ENCODE peak calls at places on chromosomes 13 and 19, in seven cellular contexts. One of them, this sample, is unnamed. For H3K4me1, the result is how much of the 10 kb centered on the place peaks cover.

GRCh38 chr13:30744056-30744684 is 8.8 kb downstream of the ALOX5AP start:
- DNase-seq in small intestine: peak
- DNase-seq in uterus: peak
- DNase-seq in colonic mucosa: peak
- DNase-seq in neuronal stem cell: no peak
- DNase-seq in fibroblast of lung: peak
- DNase-seq in psoas muscle: no peak
- DNase-seq in this sample: no peak

GRCh38 chr19:51564791-51565190 is 6.3 kb upstream of the ZNF175 start:
- DNase-seq in small intestine: no peak
- DNase-seq in uterus: no peak
- DNase-seq in colonic mucosa: no peak
- DNase-seq in neuronal stem cell: no peak
- DNase-seq in fibroblast of lung: no peak
- DNase-seq in psoas muscle: no peak
- DNase-seq in this sample: no peak

GRCh38 chr13:54637377-54637776 is 1608.8 kb downstream of the OLFM4 start:
- DNase-seq in small intestine: peak
- DNase-seq in uterus: no peak
- DNase-seq in colonic mucosa: no peak
- DNase-seq in neuronal stem cell: peak
- DNase-seq in fibroblast of lung: peak
- DNase-seq in psoas muscle: no peak
- DNase-seq in this sample: no peak

GRCh38 chr19:42311612-42312160 is 1.4 kb upstream of the TMEM145 start:
- DNase-seq in small intestine: no peak
- DNase-seq in uterus: no peak
- DNase-seq in colonic mucosa: no peak
- DNase-seq in neuronal stem cell: no peak
- DNase-seq in fibroblast of lung: no peak
- DNase-seq in psoas muscle: no peak
- DNase-seq in this sample: no peak

GRCh38 chr19:11460207-11460606 is 20.6 kb downstream of the ELAVL3 start:
- DNase-seq in small intestine: no peak
- DNase-seq in uterus: no peak
- DNase-seq in colonic mucosa: no peak
- DNase-seq in neuronal stem cell: no peak
- DNase-seq in fibroblast of lung: no peak
- DNase-seq in psoas muscle: no peak
- DNase-seq in this sample: no peak

GRCh38 chr13:41680900-41681299 is 223.6 kb downstream of the RGCC start:
- DNase-seq in small intestine: no peak
- DNase-seq in uterus: no peak
- DNase-seq in colonic mucosa: no peak
- DNase-seq in neuronal stem cell: no peak
- DNase-seq in fibroblast of lung: no peak
- DNase-seq in psoas muscle: no peak
- DNase-seq in this sample: no peak

GRCh38 chr13:62643799-62644484 is 1228.3 kb upstream of the PCDH20 start:
- DNase-seq in small intestine: no peak
- DNase-seq in uterus: no peak
- DNase-seq in colonic mucosa: no peak
- DNase-seq in neuronal stem cell: no peak
- DNase-seq in fibroblast of lung: no peak
- DNase-seq in psoas muscle: no peak
- DNase-seq in this sample: no peak

GRCh38 chr19:32624410-32624809 is 43.4 kb downstream of the PDCD5 start:
- DNase-seq in small intestine: no peak
- DNase-seq in uterus: no peak
- DNase-seq in colonic mucosa: no peak
- DNase-seq in neuronal stem cell: no peak
- DNase-seq in fibroblast of lung: no peak
- DNase-seq in psoas muscle: no peak
- DNase-seq in this sample: no peak

GRCh38 chr13:47100214-47100853 is 203.5 kb upstream of the HTR2A start:
- DNase-seq in small intestine: no peak
- DNase-seq in uterus: no peak
- DNase-seq in colonic mucosa: no peak
- DNase-seq in neuronal stem cell: no peak
- DNase-seq in fibroblast of lung: no peak
- DNase-seq in psoas muscle: no peak
- DNase-seq in this sample: no peak

GRCh38 chr13:83943530-83944279 is 61.4 kb upstream of the SLITRK1 start:
- DNase-seq in small intestine: no peak
- DNase-seq in uterus: no peak
- DNase-seq in colonic mucosa: no peak
- DNase-seq in neuronal stem cell: no peak
- DNase-seq in fibroblast of lung: no peak
- DNase-seq in psoas muscle: no peak
- DNase-seq in this sample: no peak

GRCh38 chr19:19871932-19872331 is 6.2 kb downstream of the ZNF253 start:
- DNase-seq in small intestine: no peak
- DNase-seq in uterus: no peak
- DNase-seq in colonic mucosa: no peak
- DNase-seq in neuronal stem cell: no peak
- DNase-seq in fibroblast of lung: no peak
- DNase-seq in psoas muscle: no peak
- DNase-seq in this sample: no peak

GRCh38 chr13:51364404-51365008 is 25.0 kb downstream of the SERPINE3 start:
- DNase-seq in small intestine: no peak
- DNase-seq in uterus: no peak
- DNase-seq in colonic mucosa: no peak
- DNase-seq in neuronal stem cell: no peak
- DNase-seq in fibroblast of lung: peak
- DNase-seq in psoas muscle: no peak
- DNase-seq in this sample: no peak

GRCh38 chr13:40520916-40521315 is 145.5 kb downstream of the FOXO1 start:
- DNase-seq in small intestine: no peak
- DNase-seq in uterus: no peak
- DNase-seq in colonic mucosa: no peak
- DNase-seq in neuronal stem cell: no peak
- DNase-seq in fibroblast of lung: no peak
- DNase-seq in psoas muscle: no peak
- DNase-seq in this sample: no peak

GRCh38 chr19:18157465-18158063 is 4.6 kb downstream of the PIK3R2 start:
- DNase-seq in small intestine: no peak
- DNase-seq in uterus: no peak
- DNase-seq in colonic mucosa: no peak
- DNase-seq in neuronal stem cell: no peak
- DNase-seq in fibroblast of lung: no peak
- DNase-seq in psoas muscle: no peak
- DNase-seq in this sample: no peak

GRCh38 chr19:31289976-31290375 is 59.3 kb downstream of the TSHZ3 start:
- DNase-seq in small intestine: no peak
- DNase-seq in uterus: no peak
- DNase-seq in colonic mucosa: no peak
- DNase-seq in neuronal stem cell: no peak
- DNase-seq in fibroblast of lung: no peak
- DNase-seq in psoas muscle: no peak
- DNase-seq in this sample: no peak

GRCh38 chr13:46181799-46182490 is at the start of gene LCP1:
- DNase-seq in small intestine: peak
- DNase-seq in uterus: no peak
- DNase-seq in colonic mucosa: peak
- DNase-seq in neuronal stem cell: no peak
- DNase-seq in fibroblast of lung: no peak
- DNase-seq in psoas muscle: no peak
- DNase-seq in this sample: no peak

GRCh38 chr13:94617389-94618000 is 15.8 kb downstream of the GPR180 start:
- DNase-seq in small intestine: peak
- DNase-seq in uterus: no peak
- DNase-seq in colonic mucosa: no peak
- DNase-seq in neuronal stem cell: peak
- DNase-seq in fibroblast of lung: no peak
- DNase-seq in psoas muscle: no peak
- DNase-seq in this sample: no peak

GRCh38 chr13:110640591-110641029 is 25.3 kb downstream of the NAXD start:
- DNase-seq in small intestine: no peak
- DNase-seq in uterus: no peak
- DNase-seq in colonic mucosa: no peak
- DNase-seq in neuronal stem cell: no peak
- DNase-seq in fibroblast of lung: peak
- DNase-seq in psoas muscle: peak
- DNase-seq in this sample: peak

GRCh38 chr19:5943623-5944022 is 29.6 kb downstream of the CAPS start:
- DNase-seq in small intestine: no peak
- DNase-seq in uterus: no peak
- DNase-seq in colonic mucosa: no peak
- DNase-seq in neuronal stem cell: no peak
- DNase-seq in fibroblast of lung: peak
- DNase-seq in psoas muscle: no peak
- DNase-seq in this sample: no peak

GRCh38 chr13:76725211-76725610 is 161.0 kb downstream of the KCTD12 start:
- DNase-seq in small intestine: no peak
- DNase-seq in uterus: no peak
- DNase-seq in colonic mucosa: no peak
- DNase-seq in neuronal stem cell: no peak
- DNase-seq in fibroblast of lung: peak
- DNase-seq in psoas muscle: no peak
- DNase-seq in this sample: no peak

GRCh38 chr13:97914537-97914936 is 38.9 kb upstream of the IPO5 start:
- DNase-seq in small intestine: no peak
- DNase-seq in uterus: no peak
- DNase-seq in colonic mucosa: no peak
- DNase-seq in neuronal stem cell: no peak
- DNase-seq in fibroblast of lung: peak
- DNase-seq in psoas muscle: no peak
- DNase-seq in this sample: no peak

GRCh38 chr19:9013988-9014387 is 3.8 kb upstream of the MUC16 start:
- DNase-seq in small intestine: no peak
- DNase-seq in uterus: no peak
- DNase-seq in colonic mucosa: no peak
- DNase-seq in neuronal stem cell: no peak
- DNase-seq in fibroblast of lung: no peak
- DNase-seq in psoas muscle: no peak
- DNase-seq in this sample: no peak

GRCh38 chr19:9014809-9015208 is 4.6 kb upstream of the MUC16 start:
- DNase-seq in small intestine: no peak
- DNase-seq in uterus: no peak
- DNase-seq in colonic mucosa: no peak
- DNase-seq in neuronal stem cell: no peak
- DNase-seq in fibroblast of lung: no peak
- DNase-seq in psoas muscle: no peak
- DNase-seq in this sample: no peak

DNA sequence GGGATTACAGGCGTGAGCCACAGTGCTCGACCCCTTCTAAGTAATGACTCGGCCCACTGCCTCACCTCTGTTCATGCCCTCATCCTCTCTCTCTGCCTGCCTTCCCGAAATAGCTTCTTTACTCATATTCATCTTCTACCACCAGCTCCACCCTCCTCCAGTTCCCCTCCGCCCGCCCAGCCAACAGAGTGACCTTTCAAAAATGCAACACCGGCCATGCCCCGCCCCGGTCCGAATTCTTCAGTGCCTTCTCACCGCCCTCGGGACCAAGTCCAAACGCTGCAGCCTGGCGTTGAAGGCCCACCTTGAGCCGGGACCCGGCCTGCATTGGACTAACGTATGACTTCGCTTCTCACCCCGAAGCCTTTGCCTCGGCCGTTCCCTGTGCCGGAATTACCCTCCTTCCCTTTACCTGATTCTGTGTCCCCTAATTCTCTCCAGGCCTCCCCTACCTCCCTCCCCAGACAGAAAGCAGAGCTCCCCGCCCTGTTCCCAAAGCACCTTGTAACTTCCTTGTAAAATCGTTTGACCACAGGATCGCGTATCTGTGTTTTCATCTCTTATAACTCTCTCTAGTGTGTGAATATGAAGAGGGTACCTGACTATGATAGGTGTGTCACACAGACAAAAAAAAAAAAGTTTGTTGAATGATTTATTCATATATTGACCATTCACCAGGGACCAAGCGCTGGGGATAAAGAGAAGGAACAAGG is 8.1 kb upstream of the MUC16 start:
- DNase-seq in small intestine: no peak
- DNase-seq in uterus: peak
- DNase-seq in colonic mucosa: no peak
- DNase-seq in neuronal stem cell: no peak
- DNase-seq in fibroblast of lung: peak
- DNase-seq in psoas muscle: no peak
- DNase-seq in this sample: no peak
- H3K27ac ChIP-seq in small intestine: no peak
- H3K27ac ChIP-seq in uterus: no peak
- H3K27ac ChIP-seq in colonic mucosa: no peak
- H3K27ac ChIP-seq in neuronal stem cell: no peak
- H3K27ac ChIP-seq in fibroblast of lung: no peak
- H3K27ac ChIP-seq in psoas muscle: no peak
- H3K27ac ChIP-seq in this sample: no peak

DNA sequence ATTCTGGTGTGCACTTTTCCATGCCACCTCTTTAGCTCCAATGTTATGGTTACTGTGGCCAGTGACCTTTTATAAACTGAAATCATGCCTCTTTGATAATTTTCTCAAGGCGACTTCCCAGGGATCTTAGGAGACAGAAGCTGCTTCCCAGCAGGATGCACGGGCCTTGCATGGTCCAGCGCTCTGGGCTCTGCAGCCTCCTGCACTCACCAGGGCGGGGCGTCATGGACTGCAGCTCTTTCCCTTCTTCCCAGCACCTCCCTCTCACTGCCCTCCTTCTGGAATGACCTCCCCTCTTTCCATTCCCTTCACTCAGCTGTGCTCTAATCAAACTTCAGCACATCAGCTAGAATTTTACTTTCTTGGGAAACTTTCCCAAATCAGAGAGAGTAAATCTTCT is 318.3 kb downstream of the IRS2 start:
- DNase-seq in small intestine: no peak
- DNase-seq in uterus: no peak
- DNase-seq in colonic mucosa: no peak
- DNase-seq in neuronal stem cell: no peak
- DNase-seq in fibroblast of lung: no peak
- DNase-seq in psoas muscle: no peak
- DNase-seq in this sample: no peak
- H3K4me1 ChIP-seq in small intestine: under half
- H3K4me1 ChIP-seq in uterus: under half
- H3K4me1 ChIP-seq in colonic mucosa: under half
- H3K4me1 ChIP-seq in neuronal stem cell: under half
- H3K4me1 ChIP-seq in fibroblast of lung: under half
- H3K4me1 ChIP-seq in psoas muscle: under half
- H3K4me1 ChIP-seq in this sample: under half

DNA sequence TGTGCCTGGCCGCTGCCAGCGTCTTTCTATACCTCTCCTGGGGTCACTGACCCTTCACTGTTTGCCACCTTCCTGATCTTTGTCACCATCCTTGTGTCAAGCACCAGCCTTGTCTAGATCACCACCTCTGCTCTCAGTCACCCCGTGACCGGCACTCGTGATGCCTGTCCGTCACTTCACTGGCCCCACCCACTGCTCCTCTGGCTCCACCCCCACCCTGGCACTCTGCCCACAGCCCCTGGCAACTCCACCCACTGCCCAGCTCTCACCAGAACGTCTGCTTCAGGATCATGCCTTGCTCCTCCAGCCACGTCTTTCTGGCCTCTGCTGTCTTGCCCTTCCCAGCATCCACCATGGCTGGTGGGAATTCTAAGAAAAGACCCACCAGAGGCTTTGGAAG is 24.8 kb upstream of the PLA2G4C start:
- DNase-seq in small intestine: no peak
- DNase-seq in uterus: no peak
- DNase-seq in colonic mucosa: peak
- DNase-seq in neuronal stem cell: no peak
- DNase-seq in fibroblast of lung: no peak
- DNase-seq in psoas muscle: no peak
- DNase-seq in this sample: no peak
- H3K27ac ChIP-seq in small intestine: no peak
- H3K27ac ChIP-seq in uterus: no peak
- H3K27ac ChIP-seq in colonic mucosa: no peak
- H3K27ac ChIP-seq in neuronal stem cell: no peak
- H3K27ac ChIP-seq in fibroblast of lung: no peak
- H3K27ac ChIP-seq in psoas muscle: no peak
- H3K27ac ChIP-seq in this sample: no peak

GRCh38 chr13:87676254-87677042 is 5.3 kb downstream of the SLITRK5 start:
- DNase-seq in small intestine: no peak
- DNase-seq in uterus: no peak
- DNase-seq in colonic mucosa: no peak
- DNase-seq in neuronal stem cell: no peak
- DNase-seq in fibroblast of lung: no peak
- DNase-seq in psoas muscle: no peak
- DNase-seq in this sample: no peak
- H3K4me1 ChIP-seq in small intestine: under half
- H3K4me1 ChIP-seq in uterus: under half
- H3K4me1 ChIP-seq in colonic mucosa: under half
- H3K4me1 ChIP-seq in neuronal stem cell: under half
- H3K4me1 ChIP-seq in fibroblast of lung: under half
- H3K4me1 ChIP-seq in psoas muscle: under half
- H3K4me1 ChIP-seq in this sample: under half